ENCODE peak calls at places on chromosomes 11 and 22, in four cellular contexts. R, M, O and W are unnamed samples. For H3K79me1, the result is how much of the 10 kb centered on the place peaks cover.

GRCh38 chr11:27319065-27319464 is 44.0 kb downstream of the CCDC34 start:
- DNase-seq in M (peak), O (peak), R (no peak), W (no peak)

GRCh38 chr11:39149214-39149613 is 2310.2 kb downstream of the LRRC4C start:
- DNase-seq in O (no peak), M (no peak), R (no peak), W (no peak)

GRCh38 chr22:25919452-25919851 is 177.5 kb downstream of the MYO18B start:
- DNase-seq in M (no peak), O (no peak), R (no peak), W (no peak)

GRCh38 chr22:21624120-21624879 is 5.5 kb downstream of the YDJC start:
- DNase-seq in M (peak), O (no peak), R (no peak), W (peak)

GRCh38 chr11:62544521-62545436 is 1.8 kb downstream of the AHNAK start:
- DNase-seq in O (peak), R (peak), M (no peak), W (no peak)

GRCh38 chr11:118230088-118230487 is 5.3 kb upstream of the JAML start:
- DNase-seq in M (no peak), R (no peak), O (no peak), W (no peak)

GRCh38 chr11:120182357-120182756 is 28.5 kb upstream of the OAF start:
- DNase-seq in O (no peak), M (no peak), R (no peak), W (no peak)

GRCh38 chr11:123580557-123581275 is 73.7 kb downstream of the SCN3B start:
- DNase-seq in R (peak), M (peak), O (peak), W (peak)

GRCh38 chr11:64097468-64098317 is 62.0 kb downstream of the FLRT1 start:
- DNase-seq in M (no peak), O (no peak), R (no peak), W (no peak)

GRCh38 chr11:128039140-128040021 is 548.0 kb downstream of the ETS1 start:
- DNase-seq in R (peak), O (peak), M (peak), W (no peak)

GRCh38 chr11:9815486-9816136 is 151.7 kb downstream of the SWAP70 start:
- DNase-seq in R (peak), M (peak), O (peak), W (no peak)

DNA sequence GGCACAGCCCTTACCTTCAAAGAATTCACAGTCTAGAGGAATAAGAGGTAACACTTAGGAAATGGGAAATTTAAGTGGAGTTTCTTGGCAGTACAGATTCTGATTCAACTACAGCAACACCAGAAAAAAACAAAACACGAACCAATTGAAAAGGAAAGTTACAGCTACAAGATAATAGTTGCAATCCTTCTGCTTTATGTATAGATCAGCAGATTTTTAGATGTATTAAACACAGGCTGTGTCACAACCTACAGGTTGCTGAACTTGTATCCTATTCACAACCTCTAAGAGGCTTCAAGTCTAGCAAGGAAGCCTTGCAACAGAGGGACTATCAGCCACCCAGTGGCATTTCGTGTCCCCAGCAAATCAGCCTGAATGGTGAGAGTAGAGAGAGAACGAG is 43.8 kb upstream of the CHST1 start:
- DNase-seq in R (no peak), O (no peak), M (no peak), W (no peak)
- H2AFZ ChIP-seq in R (no peak), O (no peak), M (no peak), W (no peak)

GRCh38 chr11:36110698-36111410 is 167.0 kb downstream of the LDLRAD3 start:
- DNase-seq in R (no peak), M (no peak), O (no peak), W (no peak)
- H3K18ac ChIP-seq in R (no peak), M (no peak), O (no peak), W (peak)

DNA sequence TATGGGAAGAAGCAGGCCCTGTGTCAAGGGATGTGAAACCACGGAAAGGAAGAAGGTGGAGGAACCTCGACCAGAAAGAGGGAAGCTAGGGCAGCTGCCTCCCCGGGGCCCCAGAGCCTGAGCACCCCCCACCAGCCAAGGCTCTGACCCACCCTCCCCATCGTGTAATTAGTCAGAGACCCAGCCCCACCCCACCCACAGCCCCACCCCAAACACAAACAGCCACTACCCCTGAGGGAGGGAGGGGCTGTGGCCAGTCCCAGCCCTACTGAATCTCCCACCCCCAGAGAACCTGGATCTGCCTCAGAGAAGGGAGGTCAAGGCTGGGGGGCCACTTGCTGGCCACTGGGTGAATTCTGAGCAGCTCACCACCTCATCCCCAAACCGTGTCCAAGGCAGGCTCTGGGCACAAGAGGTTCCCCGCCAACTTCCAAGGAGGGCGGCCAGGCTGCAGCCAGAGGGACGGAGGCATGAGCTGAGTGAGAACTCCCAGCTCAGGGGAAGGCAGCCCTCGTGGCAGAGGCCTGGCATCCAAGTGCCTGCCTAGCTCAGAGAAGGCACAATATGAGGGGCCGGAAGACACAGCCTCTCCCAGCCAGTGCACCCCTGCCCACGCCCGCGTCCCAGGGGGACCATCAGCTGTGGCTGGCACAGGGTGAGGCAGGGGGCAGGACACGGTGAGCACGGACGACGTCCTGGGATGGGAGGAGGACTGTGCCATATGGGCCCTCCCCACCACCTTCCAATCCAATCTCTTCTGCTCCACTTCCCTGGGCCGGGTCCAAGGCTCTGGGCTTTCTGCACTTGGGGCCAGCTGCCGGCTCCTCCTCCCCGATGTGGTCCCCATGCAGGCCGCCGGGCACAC is 2.7 kb downstream of the PLXNB2 start:
- DNase-seq in R (peak), M (no peak), O (no peak), W (no peak)
- H3K79me1 ChIP-seq in R (under half), M (under half), O (under half), W (under half)

GRCh38 chr22:30823015-30823370 is 128.3 kb downstream of the OSBP2 start:
- DNase-seq in M (no peak), O (no peak), R (peak), W (peak)

GRCh38 chr22:30822216-30823014 is 127.7 kb downstream of the OSBP2 start:
- DNase-seq in M (no peak), R (no peak), O (no peak), W (no peak)

GRCh38 chr22:30824096-30824495 is 129.4 kb downstream of the OSBP2 start:
- DNase-seq in R (no peak), O (no peak), M (no peak), W (no peak)

GRCh38 chr22:30821863-30822215 is 127.2 kb downstream of the OSBP2 start:
- DNase-seq in R (no peak), O (no peak), M (no peak), W (no peak)

GRCh38 chr22:30821381-30821780 is 126.7 kb downstream of the OSBP2 start:
- DNase-seq in O (no peak), M (no peak), R (no peak), W (no peak)
- H2AFZ ChIP-seq in O (no peak), M (no peak), R (no peak), W (no peak)

GRCh38 chr11:78539566-78539965 is 35.1 kb downstream of the NARS2 start:
- DNase-seq in M (peak), O (peak), R (no peak), W (no peak)

GRCh38 chr11:78532991-78533861 is 41.4 kb downstream of the NARS2 start:
- DNase-seq in O (no peak), M (no peak), R (no peak), W (no peak)

GRCh38 chr11:78535920-78536319 is 38.7 kb downstream of the NARS2 start:
- DNase-seq in R (peak), M (peak), O (peak), W (no peak)

GRCh38 chr11:78536933-78537332 is 37.7 kb downstream of the NARS2 start:
- DNase-seq in O (no peak), R (peak), M (no peak), W (no peak)

GRCh38 chr11:78535027-78535426 is 39.6 kb downstream of the NARS2 start:
- DNase-seq in R (no peak), M (no peak), O (no peak), W (no peak)
- H3K18ac ChIP-seq in R (no peak), M (no peak), O (no peak), W (no peak)

GRCh38 chr22:44988671-44989070 is 21.1 kb downstream of the PHF21B start:
- DNase-seq in M (no peak), R (no peak), O (no peak), W (no peak)

GRCh38 chr22:44991218-44991617 is 18.6 kb downstream of the PHF21B start:
- DNase-seq in R (no peak), O (no peak), M (no peak), W (no peak)

GRCh38 chr22:44990810-44991209 is 19.0 kb downstream of the PHF21B start:
- DNase-seq in O (no peak), M (no peak), R (no peak), W (no peak)

GRCh38 chr22:44992166-44992565 is 17.6 kb downstream of the PHF21B start:
- DNase-seq in R (no peak), O (no peak), M (no peak), W (no peak)

DNA sequence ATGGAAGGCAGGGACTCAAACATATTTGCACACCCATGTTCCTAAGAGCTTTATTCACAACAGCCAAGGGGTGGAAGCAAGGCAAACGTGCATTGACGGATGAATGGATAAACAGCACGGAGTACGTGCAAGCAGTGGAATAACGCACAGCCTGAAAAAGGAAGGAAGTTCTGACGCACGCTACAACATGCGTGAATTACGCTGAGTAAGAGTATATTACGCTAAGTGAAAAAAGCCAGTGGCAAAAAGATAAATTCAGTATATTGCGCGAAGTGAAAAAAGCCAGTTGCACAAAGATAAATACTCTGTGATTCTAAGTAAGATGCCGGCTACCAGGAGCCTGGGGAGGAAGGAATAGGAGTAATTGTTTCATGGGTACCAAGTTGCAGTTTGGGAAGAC is 19.5 kb downstream of the PHF21B start:
- DNase-seq in O (no peak), M (no peak), R (no peak), W (no peak)
- H3K79me1 ChIP-seq in O (under half), M (under half), R (under half), W (under half)